ENCODE peak calls at places on chromosomes 13 and 19, in ten cellular contexts. D is esophagus squamous epithelium; P is right atrium auricular region; T is stimulated activated CD4-positive, alpha-beta T cell treated with anti-CD3 and anti-CD28 coated beads, Interleukin-12 subunit alpha, Interleukin-12 subunit beta, amount 100 ng/mL, for 4 hours; X is endodermal cell; V is testis; N is nephron progenitor cell; H is WTC11; R is Karpas-422; I is A673. S is an unnamed sample.

GRCh38 chr13:107459430-107459829 is 755.9 kb downstream of the LIG4 start:
- DNase-seq in T (no peak), R (no peak), V (no peak), D (no peak), P (no peak), N (no peak), H (no peak), X (no peak), I (no peak), S (no peak)

GRCh38 chr13:80086304-80086721 is 254.6 kb downstream of the SPRY2 start:
- DNase-seq in P (no peak), N (no peak), V (no peak), H (no peak), X (no peak), I (no peak), T (no peak), D (no peak), R (no peak), S (no peak)

GRCh38 chr19:45507864-45508680 is 793 bp downstream of the VASP start:
- DNase-seq in T (no peak), X (peak), N (peak), P (no peak), I (peak), H (peak), D (no peak), V (no peak), R (peak), S (no peak)

GRCh38 chr19:9070066-9070465 is 16.8 kb upstream of the OR1M1 start:
- DNase-seq in D (no peak), X (peak), T (no peak), N (no peak), R (no peak), H (peak), P (no peak), V (no peak), I (no peak), S (no peak)

GRCh38 chr19:5677156-5677555 is 3.2 kb downstream of the MICOS13 start:
- DNase-seq in D (no peak), T (no peak), I (no peak), H (no peak), P (no peak), N (no peak), R (no peak), X (no peak), V (no peak), S (no peak)

GRCh38 chr19:23801798-23802197 is 43.1 kb upstream of the ZNF681 start:
- DNase-seq in H (no peak), R (no peak), V (no peak), N (no peak), I (no peak), D (no peak), P (no peak), T (no peak), X (no peak), S (no peak)

GRCh38 chr19:50870417-50871089 is 2.7 kb upstream of the KLK2 start:
- DNase-seq in R (no peak), P (no peak), I (no peak), D (no peak), N (no peak), X (peak), H (peak), T (no peak), V (peak), S (no peak)

GRCh38 chr19:3775374-3775711 is 3.3 kb upstream of the RAX2 start:
- DNase-seq in X (no peak), D (no peak), V (no peak), P (no peak), H (no peak), R (no peak), N (no peak), I (no peak), T (no peak), S (no peak)

GRCh38 chr13:114072421-114072820 is 60.0 kb downstream of the RASA3 start:
- DNase-seq in R (no peak), P (no peak), X (no peak), V (no peak), T (no peak), N (peak), I (no peak), H (no peak), D (no peak), S (no peak)

GRCh38 chr19:38453596-38453995 is 20.1 kb downstream of the RYR1 start:
- DNase-seq in I (no peak), N (no peak), V (no peak), D (no peak), X (no peak), P (no peak), R (no peak), H (no peak), T (no peak), S (no peak)

GRCh38 chr13:113121928-113122420 is 625 bp upstream of the F10 start:
- DNase-seq in D (no peak), T (no peak), I (no peak), R (no peak), N (no peak), P (no peak), V (peak), H (no peak), X (no peak), S (no peak)

GRCh38 chr13:49976314-49977258 is 20.3 kb upstream of the TRIM13 start:
- DNase-seq in H (peak), T (peak), R (peak), P (peak), X (peak), V (peak), D (peak), I (peak), N (peak), S (no peak)